ENCODE peak calls at places on chromosomes 6 and 20, in seven cellular contexts. C is neuronal stem cell, A is H9, G is H1, J is IMR-90, S is mesenchymal stem cell, L is trophoblast cell. U is an unnamed sample.

GRCh38 chr6:76861403-76861802 is 601.9 kb downstream of the HTR1B start:
- DNase-seq in J (no peak), L (peak), A (peak), S (peak), G (peak), C (no peak), U (peak)

GRCh38 chr20:46130534-46130933 is 12.4 kb downstream of the CD40 start:
- DNase-seq in C (no peak), J (no peak), G (no peak), A (no peak), L (no peak), S (no peak), U (no peak)

GRCh38 chr6:14966111-14966901 is 279.6 kb upstream of the JARID2 start:
- DNase-seq in S (no peak), J (peak), L (peak), A (peak), G (no peak), C (no peak), U (peak)

GRCh38 chr6:167699141-167700036 is 127.3 kb upstream of the AFDN start:
- DNase-seq in A (no peak), G (no peak), J (no peak), C (no peak), L (peak), S (peak), U (peak)

GRCh38 chr6:101290346-101290745 is 103.2 kb upstream of the GRIK2 start:
- DNase-seq in L (no peak), A (no peak), S (no peak), C (no peak), J (no peak), G (no peak), U (no peak)

GRCh38 chr6:6660339-6661045 is 72.0 kb downstream of the LY86 start:
- DNase-seq in G (no peak), S (no peak), L (no peak), A (no peak), J (no peak), C (no peak), U (no peak)

GRCh38 chr20:32470940-32471339 is 112.8 kb downstream of the ASXL1 start:
- DNase-seq in C (no peak), L (no peak), S (no peak), A (no peak), G (no peak), J (no peak), U (no peak)

GRCh38 chr6:10579803-10580202 is 58.7 kb downstream of the GCNT2 start:
- DNase-seq in G (no peak), S (no peak), C (no peak), L (no peak), A (no peak), J (no peak), U (no peak)

GRCh38 chr6:26457796-26458688 is at the start of gene BTN2A1:
- DNase-seq in C (peak), A (peak), L (peak), S (peak), G (peak), J (peak), U (peak)

GRCh38 chr6:13913226-13914001 is 11.3 kb upstream of the RNF182 start:
- DNase-seq in L (no peak), J (no peak), A (no peak), S (no peak), G (no peak), C (no peak), U (peak)

GRCh38 chr20:53672484-53673129 is 79.0 kb upstream of the ZNF217 start:
- DNase-seq in J (peak), S (no peak), A (no peak), C (no peak), G (no peak), L (no peak), U (no peak)

GRCh38 chr6:150697515-150697914 is 97.8 kb downstream of the PLEKHG1 start:
- DNase-seq in G (no peak), C (no peak), J (no peak), S (no peak), A (no peak), L (no peak), U (no peak)

GRCh38 chr6:46677314-46677654 is 10.4 kb upstream of the TDRD6 start:
- DNase-seq in L (no peak), J (no peak), G (no peak), A (no peak), C (no peak), S (no peak), U (peak)

GRCh38 chr6:19879663-19880062 is 42.5 kb downstream of the ID4 start:
- DNase-seq in L (peak), J (no peak), S (no peak), G (no peak), C (no peak), A (no peak), U (no peak)

GRCh38 chr20:63686492-63687321 is 9.7 kb upstream of the TNFRSF6B start:
- DNase-seq in C (no peak), L (peak), J (peak), A (no peak), G (no peak), S (peak), U (no peak)

GRCh38 chr6:127297502-127298070 is 30.9 kb downstream of the RNF146 start:
- DNase-seq in L (no peak), G (no peak), C (no peak), A (peak), J (no peak), S (no peak), U (peak)

GRCh38 chr6:37867756-37868446 is 48.4 kb downstream of the ZFAND3 start:
- DNase-seq in J (no peak), S (no peak), L (no peak), G (no peak), A (no peak), C (no peak), U (no peak)

GRCh38 chr6:113630365-113630737 is 226.8 kb upstream of the MARCKS start:
- DNase-seq in G (no peak), J (peak), L (no peak), S (peak), A (no peak), C (no peak), U (no peak)

GRCh38 chr6:47151232-47151898 is 109.2 kb upstream of the ADGRF1 start:
- DNase-seq in G (no peak), C (no peak), L (no peak), J (no peak), A (no peak), S (peak), U (no peak)

GRCh38 chr20:32731882-32732266 is 11.4 kb downstream of the COMMD7 start:
- DNase-seq in G (no peak), S (peak), J (no peak), A (no peak), L (peak), C (no peak), U (no peak)

GRCh38 chr6:169592558-169592957 is 109.3 kb downstream of the WDR27 start:
- DNase-seq in S (peak), G (no peak), J (peak), L (no peak), A (no peak), C (no peak), U (no peak)

GRCh38 chr20:5657190-5657872 is 92.9 kb upstream of the SHLD1 start:
- DNase-seq in S (peak), A (no peak), G (no peak), L (peak), J (peak), C (no peak), U (no peak)

GRCh38 chr6:100670056-100670455 is 205.3 kb upstream of the SIM1 start:
- DNase-seq in C (no peak), A (no peak), L (no peak), G (no peak), S (no peak), J (no peak), U (no peak)

GRCh38 chr6:168213121-168213524 is 106.5 kb downstream of the DACT2 start:
- DNase-seq in J (no peak), A (no peak), C (no peak), L (no peak), S (no peak), G (no peak), U (no peak)

GRCh38 chr6:158653577-158654354 is 3.9 kb downstream of the SYTL3 start:
- DNase-seq in G (no peak), J (peak), L (no peak), C (no peak), A (no peak), S (peak), U (no peak)

GRCh38 chr20:48904566-48905321 is 16.8 kb upstream of the ARFGEF2 start:
- DNase-seq in S (peak), C (peak), L (peak), A (peak), G (peak), J (peak), U (peak)

GRCh38 chr6:111242452-111242851 is 155.1 kb downstream of the SLC16A10 start:
- DNase-seq in S (peak), C (no peak), A (no peak), J (peak), G (no peak), L (no peak), U (no peak)

GRCh38 chr20:61263084-61263695 is 11.1 kb downstream of the CDH4 start:
- DNase-seq in L (no peak), J (peak), A (peak), S (peak), G (peak), C (no peak), U (peak)

GRCh38 chr6:160810238-160810637 is 108.2 kb downstream of the PLG start:
- DNase-seq in C (no peak), A (no peak), J (no peak), S (no peak), L (no peak), G (no peak), U (no peak)

GRCh38 chr6:99282479-99283062 is 66.9 kb downstream of the FAXC start:
- DNase-seq in C (no peak), L (no peak), A (no peak), J (peak), S (peak), G (no peak), U (peak)

GRCh38 chr20:47315339-47315662 is 41.2 kb downstream of the ZMYND8 start:
- DNase-seq in C (no peak), G (no peak), A (no peak), J (peak), L (no peak), S (peak), U (peak)

GRCh38 chr6:90350689-90351554 is 54.3 kb upstream of the BACH2 start:
- DNase-seq in J (peak), G (no peak), S (no peak), C (no peak), A (no peak), L (peak), U (peak)

GRCh38 chr6:5271926-5272325 is 10.6 kb downstream of the FARS2 start:
- DNase-seq in C (no peak), J (no peak), G (no peak), S (no peak), A (no peak), L (peak), U (no peak)

GRCh38 chr20:47993035-47993755 is 207.9 kb upstream of the SULF2 start:
- DNase-seq in G (no peak), C (no peak), A (no peak), L (no peak), S (no peak), J (no peak), U (no peak)

GRCh38 chr6:108666656-108667260 is 106.0 kb downstream of the FOXO3 start:
- DNase-seq in S (no peak), L (no peak), C (no peak), J (no peak), A (no peak), G (no peak), U (no peak)

GRCh38 chr6:116695398-116695797 is 14.4 kb downstream of the KPNA5 start:
- DNase-seq in C (no peak), J (no peak), G (no peak), L (no peak), A (no peak), S (peak), U (no peak)

GRCh38 chr6:47822856-47823554 is 41.2 kb downstream of the OPN5 start:
- DNase-seq in S (no peak), J (no peak), L (peak), C (no peak), G (no peak), A (no peak), U (peak)

GRCh38 chr6:111534366-111534765 is 51.3 kb upstream of the REV3L start:
- DNase-seq in A (no peak), S (no peak), L (no peak), C (no peak), G (no peak), J (peak), U (peak)

GRCh38 chr6:41426888-41427641 is 91.7 kb downstream of the NCR2 start:
- DNase-seq in A (no peak), C (no peak), L (no peak), J (no peak), G (peak), S (no peak), U (no peak)

GRCh38 chr6:132813173-132813856 is 1.1 kb upstream of the RPS12 start:
- DNase-seq in S (peak), L (peak), G (peak), C (no peak), A (peak), J (no peak), U (peak)

GRCh38 chr6:132812756-132813172 is 1.6 kb upstream of the RPS12 start:
- DNase-seq in L (no peak), S (peak), J (peak), A (no peak), G (no peak), C (no peak), U (peak)

GRCh38 chr6:132814716-132815570 is 574 bp downstream of the RPS12 start:
- DNase-seq in G (no peak), J (no peak), S (no peak), A (no peak), L (no peak), C (no peak), U (peak)

GRCh38 chr6:132812255-132812732 is 2.1 kb upstream of the RPS12 start:
- DNase-seq in J (peak), A (no peak), S (peak), L (no peak), C (no peak), G (no peak), U (no peak)

DNA sequence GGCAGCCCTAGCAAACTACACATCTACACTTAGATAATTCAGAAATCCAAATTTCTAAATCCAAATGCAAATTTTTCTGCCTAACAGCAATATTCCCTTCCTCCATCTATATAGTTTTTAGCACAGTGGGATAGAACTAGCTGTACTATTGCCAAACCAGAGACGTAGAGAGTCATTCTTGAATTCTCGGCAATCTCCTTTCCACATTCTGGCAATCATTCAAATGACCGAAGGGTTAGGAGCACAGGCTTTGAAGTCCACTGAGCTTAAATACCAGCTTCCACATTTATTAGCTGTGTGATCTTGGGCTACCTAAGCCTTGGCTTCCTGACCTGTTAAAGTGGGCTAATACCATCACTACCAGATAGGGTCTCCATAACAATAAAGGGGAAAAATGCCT is 3.1 kb upstream of the RPS12 start:
- DNase-seq in L (no peak), C (no peak), A (no peak), S (no peak), J (peak), G (no peak), U (no peak)
- H3K4ac ChIP-seq in L (no peak), C (no peak), A (no peak), S (no peak), J (no peak), G (no peak), U (no peak)

DNA sequence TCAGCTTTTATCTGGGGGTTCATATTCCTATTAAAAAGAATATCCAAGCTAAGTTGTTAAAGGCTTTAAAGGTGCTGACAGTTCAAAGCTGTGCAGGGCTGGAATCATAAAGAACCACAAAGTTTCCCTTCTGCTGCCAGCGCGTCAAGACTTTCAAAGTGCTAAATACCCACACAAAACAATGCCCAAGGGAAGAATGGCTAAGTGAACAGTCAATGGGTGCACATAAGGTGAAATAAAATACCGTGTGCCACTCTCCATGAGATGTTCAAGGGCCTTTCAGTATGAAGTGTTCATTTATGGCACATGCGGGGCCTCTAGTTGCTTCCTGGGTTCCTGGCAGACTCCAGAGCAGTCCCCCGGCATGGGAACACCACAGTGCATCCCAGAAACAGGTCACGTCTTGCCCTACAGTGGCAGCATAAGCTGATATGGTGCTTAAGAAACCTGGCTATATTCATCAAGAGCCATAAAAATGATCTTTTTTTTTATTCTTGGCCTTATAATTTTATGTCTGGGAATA is 14.1 kb downstream of the TXNDC5 start:
- DNase-seq in A (no peak), C (no peak), G (no peak), J (no peak), L (no peak), S (no peak), U (no peak)
- H3K18ac ChIP-seq in A (no peak), C (no peak), G (no peak), J (no peak), L (no peak), S (no peak), U (no peak)

DNA sequence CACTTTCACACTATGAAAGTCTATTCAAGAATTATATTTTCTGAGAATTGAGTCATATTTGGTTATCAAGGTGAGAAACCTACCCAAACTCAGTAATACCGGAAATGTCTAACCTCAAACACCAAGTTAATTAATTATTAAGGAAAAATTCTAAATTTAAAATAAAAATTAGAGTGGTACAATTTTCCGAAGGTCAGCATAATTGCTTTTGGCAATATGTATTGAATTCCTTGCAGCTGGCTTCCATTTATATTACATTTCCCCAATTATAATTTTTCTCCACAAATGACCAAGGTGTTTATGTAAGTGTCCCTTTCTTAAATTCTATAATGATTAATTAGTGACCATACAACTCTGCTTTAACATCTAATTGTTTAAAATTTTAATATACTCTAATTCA is 316.0 kb upstream of the IRAK1BP1 start:
- DNase-seq in S (no peak), G (no peak), L (no peak), J (no peak), C (no peak), A (no peak), U (no peak)
- H3K4ac ChIP-seq in S (no peak), G (no peak), L (no peak), J (no peak), C (no peak), A (no peak), U (no peak)

GRCh38 chr20:37369846-37370245 is 23.9 kb downstream of the SRC start:
- DNase-seq in J (no peak), L (no peak), S (no peak), A (no peak), G (no peak), C (no peak), U (no peak)
- H3K18ac ChIP-seq in J (no peak), L (no peak), S (no peak), A (no peak), G (no peak), C (no peak), U (no peak)

DNA sequence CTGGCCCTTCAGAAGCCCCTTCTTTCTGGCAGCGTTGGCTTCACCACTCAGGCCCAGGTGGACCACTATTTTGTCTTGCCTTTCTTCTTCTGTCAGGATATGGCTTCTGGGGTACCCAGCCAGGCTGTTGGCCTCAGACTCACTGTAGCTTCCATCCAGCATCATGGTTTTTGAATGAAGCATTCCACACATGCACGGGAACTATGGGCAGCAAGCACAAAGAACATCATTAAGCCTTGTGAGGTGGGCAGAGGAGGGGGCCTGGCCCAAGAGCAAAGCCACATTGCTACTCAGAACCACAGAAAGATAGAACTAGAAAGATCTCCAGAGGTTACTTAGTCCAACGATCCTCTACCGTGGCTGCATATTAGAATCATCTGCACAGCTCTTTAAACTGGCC is 40.6 kb upstream of the GABRR1 start:
- DNase-seq in S (no peak), C (no peak), L (no peak), G (peak), J (no peak), A (no peak), U (no peak)
- H3K4ac ChIP-seq in S (no peak), C (no peak), L (no peak), G (no peak), J (no peak), A (no peak), U (no peak)

GRCh38 chr6:83767033-83767432 is 58.1 kb upstream of the SNAP91 start:
- DNase-seq in S (no peak), L (no peak), J (no peak), C (no peak), A (no peak), G (no peak), U (no peak)
- H3K18ac ChIP-seq in S (no peak), L (no peak), J (no peak), C (no peak), A (no peak), G (no peak), U (no peak)

DNA sequence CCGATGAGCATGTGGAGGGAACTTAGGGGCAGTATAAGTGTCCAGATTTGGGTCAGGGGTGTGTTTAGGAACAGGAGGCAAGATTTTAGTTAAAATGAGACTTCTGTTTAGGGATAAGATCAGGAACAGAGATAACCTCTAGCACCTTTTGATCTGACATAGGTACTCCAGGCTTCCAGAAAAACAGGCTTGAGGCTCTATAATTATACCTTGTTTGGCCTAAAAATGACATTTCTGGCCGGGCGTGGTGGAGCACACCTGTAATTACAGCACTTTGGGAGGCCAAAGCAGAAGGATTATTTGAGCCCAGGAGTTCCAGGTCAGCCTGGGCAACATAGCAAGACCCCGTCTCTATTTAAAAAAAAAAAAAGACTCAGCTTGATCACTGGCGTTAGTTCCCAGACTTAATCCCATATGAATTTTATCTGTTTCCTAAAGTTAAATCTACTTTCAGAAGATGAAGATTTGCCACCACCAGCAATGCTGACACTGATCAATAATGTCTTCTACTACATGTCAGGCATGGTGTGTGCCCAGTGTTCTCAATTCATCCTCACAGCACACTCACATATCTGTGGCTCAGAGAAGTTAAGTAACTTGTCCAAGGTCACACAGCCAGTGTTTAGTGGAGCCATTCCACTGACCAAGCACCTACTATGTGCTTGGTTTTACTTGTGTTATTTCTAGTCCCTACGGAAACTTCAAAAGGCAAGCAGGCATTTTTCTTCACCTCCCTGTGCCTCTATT is 6.0 kb upstream of the TULP1 start:
- DNase-seq in A (no peak), L (peak), C (no peak), J (no peak), G (no peak), S (no peak), U (no peak)
- H3K4ac ChIP-seq in A (no peak), L (no peak), C (no peak), J (no peak), G (no peak), S (no peak), U (no peak)

U was measured in mesendoderm.